ENCODE peak calls at places on chromosome X, in six cellular contexts. U is PC-3, F is glutamatergic neuron, A is B cell, G is GM12878, V is astrocyte of the spinal cord. I is an unnamed sample.

GRCh38 chrX:10847333-10847732 is 226.9 kb upstream of the MID1 start:
- DNase-seq in U (no peak), A (no peak), V (peak), F (no peak), G (no peak), I (no peak)

GRCh38 chrX:66035667-66036066 is 4.2 kb downstream of the VSIG4 start:
- DNase-seq in U (no peak), A (no peak), G (no peak), F (no peak), V (no peak), I (no peak)

GRCh38 chrX:140661657-140662056 is 47.9 kb upstream of the LINC00632 start:
- DNase-seq in U (peak), F (no peak), G (no peak), V (peak), A (no peak), I (peak)

GRCh38 chrX:106906361-106906760 is 3.2 kb upstream of the RIPPLY1 start:
- DNase-seq in U (no peak), F (no peak), V (no peak), A (no peak), G (no peak), I (no peak)

GRCh38 chrX:133097031-133097430 is at the start of gene USP26:
- DNase-seq in U (no peak), G (no peak), F (no peak), V (no peak), A (no peak), I (no peak)

GRCh38 chrX:101229155-101229554 is 9.6 kb downstream of the DRP2 start:
- DNase-seq in F (no peak), U (peak), G (no peak), V (peak), A (no peak), I (no peak)

GRCh38 chrX:153764786-153765137 is 713 bp downstream of the PLXNB3 start:
- DNase-seq in V (no peak), A (no peak), U (no peak), F (peak), G (no peak), I (no peak)

GRCh38 chrX:19883878-19884277 is 3.5 kb downstream of the SH3KBP1 start:
- DNase-seq in F (no peak), A (no peak), U (peak), G (peak), V (no peak), I (peak)

GRCh38 chrX:103442536-103442901 is 66.2 kb downstream of the BEX3 start:
- DNase-seq in A (no peak), U (no peak), G (no peak), F (no peak), V (peak), I (peak)

GRCh38 chrX:106177106-106177981 is 9.2 kb downstream of the PWWP3B start:
- DNase-seq in A (no peak), G (no peak), V (peak), F (peak), U (no peak), I (no peak)

GRCh38 chrX:427812-428725 is 41.4 kb upstream of the PPP2R3B start:
- DNase-seq in V (no peak), U (peak), G (no peak), A (no peak), F (peak), I (no peak)

GRCh38 chrX:7889138-7889537 is 38.1 kb downstream of the PNPLA4 start:
- DNase-seq in G (no peak), F (no peak), V (no peak), U (no peak), A (no peak), I (no peak)

GRCh38 chrX:17587352-17587751 is 149.9 kb upstream of the SCML1 start:
- DNase-seq in A (no peak), V (no peak), F (no peak), G (no peak), U (no peak), I (no peak)

GRCh38 chrX:68433155-68433980 is at the start of gene OPHN1:
- DNase-seq in V (peak), G (no peak), U (peak), F (peak), A (no peak), I (peak)

GRCh38 chrX:120560405-120560841 is 339 bp downstream of the CUL4B start:
- DNase-seq in V (no peak), A (no peak), G (no peak), F (peak), U (peak), I (no peak)

GRCh38 chrX:24838624-24839023 is 144.9 kb downstream of the POLA1 start:
- DNase-seq in G (peak), V (peak), A (no peak), F (no peak), U (peak), I (peak)

GRCh38 chrX:119481218-119481875 is 13.1 kb downstream of the SLC25A5 start:
- DNase-seq in F (no peak), V (no peak), U (no peak), A (no peak), G (no peak), I (no peak)

GRCh38 chrX:108699368-108699767 is 37.0 kb downstream of the IRS4 start:
- DNase-seq in F (no peak), U (peak), V (peak), G (peak), A (no peak), I (peak)
- TF ChIP-seq CTCF in F (peak), U (peak), V (peak), G (peak), A (no peak), I (peak)

GRCh38 chrX:48468693-48469691 is 1.1 kb downstream of the SLC38A5 start:
- DNase-seq in G (no peak), A (peak), U (no peak), F (peak), V (no peak), I (no peak)
- TF ChIP-seq CTCF in G (peak), A (peak), U (peak), F (no peak), V (peak), I (no peak)

GRCh38 chrX:72019487-72019886 is 108.8 kb downstream of the NHSL2 start:
- DNase-seq in A (no peak), F (no peak), V (no peak), U (no peak), G (no peak), I (no peak)

GRCh38 chrX:72020788-72021187 is 110.1 kb downstream of the NHSL2 start:
- DNase-seq in V (no peak), F (no peak), U (no peak), G (peak), A (no peak), I (no peak)

GRCh38 chrX:72020204-72020603 is 109.6 kb downstream of the NHSL2 start:
- DNase-seq in U (no peak), V (no peak), A (no peak), G (no peak), F (no peak), I (no peak)

GRCh38 chrX:72023071-72023470 is 108.6 kb downstream of the RTL5 start:
- DNase-seq in F (no peak), A (no peak), U (no peak), G (no peak), V (no peak), I (no peak)

DNA sequence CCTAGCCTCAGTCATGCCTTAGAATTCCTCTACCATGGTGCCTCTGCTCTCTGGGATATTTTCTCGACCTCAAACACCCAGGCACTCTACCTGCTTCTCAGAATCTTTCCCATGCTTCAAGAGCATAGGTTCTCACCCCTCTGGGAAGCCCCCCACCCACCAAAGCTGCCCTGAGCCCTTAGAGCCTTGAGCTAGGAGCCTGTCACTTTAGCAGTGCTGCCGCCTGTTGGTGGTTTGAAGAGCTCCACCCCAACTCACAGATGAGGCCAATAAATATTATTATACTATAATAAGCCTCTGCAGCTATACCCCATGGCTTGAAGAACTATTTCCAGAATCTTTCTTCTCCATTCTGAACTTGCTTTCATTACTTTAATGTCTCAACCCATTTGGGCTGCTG is 109.7 kb downstream of the RTL5 start:
- DNase-seq in U (peak), A (no peak), F (no peak), V (no peak), G (no peak), I (peak)
- TF ChIP-seq CTCF in U (peak), A (peak), F (peak), V (peak), G (peak), I (peak)

GRCh38 chrX:134396174-134396573 is 63.8 kb upstream of the HPRT1 start:
- DNase-seq in U (peak), A (no peak), V (no peak), G (no peak), F (no peak), I (peak)
- TF ChIP-seq CTCF in U (peak), A (peak), V (peak), G (peak), F (peak), I (peak)

I was measured in MCF 10A.